ENCODE peak calls at places on chromosomes 16 and 17, in six cellular contexts. One of them, this sample, is unnamed.

GRCh38 chr17:80980397-80981061 is 11.1 kb upstream of the CHMP6 start:
- DNase-seq in neural progenitor cell: no peak
- DNase-seq in mucosa of descending colon: no peak
- DNase-seq in GM10248: no peak
- DNase-seq in GM13977: no peak
- DNase-seq in pancreas: no peak
- DNase-seq in this sample: no peak

GRCh38 chr16:59148756-59149155 is 414.6 kb upstream of the GOT2 start:
- DNase-seq in GM10248: no peak
- DNase-seq in GM13977: no peak
- DNase-seq in pancreas: no peak
- DNase-seq in neural progenitor cell: no peak
- DNase-seq in mucosa of descending colon: no peak
- DNase-seq in this sample: no peak

GRCh38 chr16:17836868-17837602 is 366.3 kb upstream of the XYLT1 start:
- DNase-seq in mucosa of descending colon: no peak
- DNase-seq in pancreas: no peak
- DNase-seq in GM13977: no peak
- DNase-seq in GM10248: no peak
- DNase-seq in neural progenitor cell: peak; percentile 75
- DNase-seq in this sample: no peak

GRCh38 chr17:59001158-59001814 is 105.4 kb downstream of the TRIM37 start:
- DNase-seq in pancreas: peak; percentile 8
- DNase-seq in GM13977: peak; percentile 78
- DNase-seq in neural progenitor cell: no peak
- DNase-seq in mucosa of descending colon: no peak
- DNase-seq in GM10248: peak; percentile 78
- DNase-seq in this sample: peak; percentile 73

GRCh38 chr16:1645914-1646525 is 32.1 kb upstream of the JPT2 start:
- DNase-seq in GM10248: no peak
- DNase-seq in GM13977: no peak
- DNase-seq in mucosa of descending colon: no peak
- DNase-seq in pancreas: no peak
- DNase-seq in neural progenitor cell: no peak
- DNase-seq in this sample: no peak

GRCh38 chr17:81561494-81561885 is 9.3 kb upstream of the FAAP100 start:
- DNase-seq in GM10248: no peak
- DNase-seq in neural progenitor cell: no peak
- DNase-seq in pancreas: no peak
- DNase-seq in mucosa of descending colon: no peak
- DNase-seq in GM13977: no peak
- DNase-seq in this sample: no peak

GRCh38 chr16:23482778-23483177 is 27.5 kb downstream of the GGA2 start:
- DNase-seq in pancreas: no peak
- DNase-seq in GM13977: peak; percentile 25
- DNase-seq in GM10248: no peak
- DNase-seq in mucosa of descending colon: no peak
- DNase-seq in neural progenitor cell: no peak
- DNase-seq in this sample: no peak

GRCh38 chr16:50025544-50025931 is 513 bp downstream of the CNEP1R1 start:
- DNase-seq in GM10248: peak; percentile 32
- DNase-seq in pancreas: no peak
- DNase-seq in neural progenitor cell: no peak
- DNase-seq in GM13977: peak; percentile 43
- DNase-seq in mucosa of descending colon: peak; percentile 43
- DNase-seq in this sample: peak; percentile 39

GRCh38 chr16:27526169-27526568 is 23.5 kb downstream of the GTF3C1 start:
- DNase-seq in neural progenitor cell: no peak
- DNase-seq in GM10248: no peak
- DNase-seq in pancreas: peak; percentile 25
- DNase-seq in mucosa of descending colon: no peak
- DNase-seq in GM13977: no peak
- DNase-seq in this sample: no peak

GRCh38 chr17:386145-386876 is 33.7 kb upstream of the RPH3AL start:
- DNase-seq in neural progenitor cell: peak; percentile 93
- DNase-seq in pancreas: peak; percentile 70
- DNase-seq in mucosa of descending colon: peak; percentile 93
- DNase-seq in GM10248: peak; percentile 90
- DNase-seq in GM13977: peak; percentile 93
- DNase-seq in this sample: peak; percentile 92

GRCh38 chr16:27706803-27707685 is 157.1 kb downstream of the KATNIP start:
- DNase-seq in neural progenitor cell: no peak
- DNase-seq in GM13977: no peak
- DNase-seq in pancreas: no peak
- DNase-seq in GM10248: no peak
- DNase-seq in mucosa of descending colon: no peak
- DNase-seq in this sample: no peak

GRCh38 chr17:55005520-55005919 is 37.0 kb downstream of the STXBP4 start:
- DNase-seq in pancreas: no peak
- DNase-seq in GM10248: peak; percentile 15
- DNase-seq in mucosa of descending colon: no peak
- DNase-seq in GM13977: peak; percentile 3
- DNase-seq in neural progenitor cell: peak; percentile 30
- DNase-seq in this sample: no peak
- TF ChIP-seq CTCF in pancreas: no peak
- TF ChIP-seq CTCF in GM10248: peak; percentile 21
- TF ChIP-seq CTCF in mucosa of descending colon: no peak
- TF ChIP-seq CTCF in GM13977: peak; percentile 49
- TF ChIP-seq CTCF in neural progenitor cell: peak; percentile 58
- TF ChIP-seq CTCF in this sample: peak; percentile 41

GRCh38 chr16:75252946-75253911 is 1.8 kb upstream of the BCAR1 start:
- DNase-seq in pancreas: peak; percentile 13
- DNase-seq in mucosa of descending colon: peak; percentile 37
- DNase-seq in GM13977: no peak
- DNase-seq in neural progenitor cell: peak; percentile 78
- DNase-seq in GM10248: no peak
- DNase-seq in this sample: no peak

GRCh38 chr16:75250089-75250808 is 1.2 kb downstream of the BCAR1 start:
- DNase-seq in pancreas: peak; percentile 87
- DNase-seq in neural progenitor cell: no peak
- DNase-seq in mucosa of descending colon: peak; percentile 87
- DNase-seq in GM13977: no peak
- DNase-seq in GM10248: no peak
- DNase-seq in this sample: no peak

GRCh38 chr16:75252049-75252864 is 833 bp upstream of the BCAR1 start:
- DNase-seq in pancreas: peak; percentile 16
- DNase-seq in GM13977: no peak
- DNase-seq in GM10248: no peak
- DNase-seq in neural progenitor cell: no peak
- DNase-seq in mucosa of descending colon: peak; percentile 29
- DNase-seq in this sample: no peak

GRCh38 chr16:75250809-75251279 is 580 bp downstream of the BCAR1 start:
- DNase-seq in GM13977: peak; percentile 80
- DNase-seq in mucosa of descending colon: peak; percentile 88
- DNase-seq in GM10248: peak; percentile 71
- DNase-seq in neural progenitor cell: peak; percentile 55
- DNase-seq in pancreas: peak; percentile 80
- DNase-seq in this sample: peak; percentile 70

DNA sequence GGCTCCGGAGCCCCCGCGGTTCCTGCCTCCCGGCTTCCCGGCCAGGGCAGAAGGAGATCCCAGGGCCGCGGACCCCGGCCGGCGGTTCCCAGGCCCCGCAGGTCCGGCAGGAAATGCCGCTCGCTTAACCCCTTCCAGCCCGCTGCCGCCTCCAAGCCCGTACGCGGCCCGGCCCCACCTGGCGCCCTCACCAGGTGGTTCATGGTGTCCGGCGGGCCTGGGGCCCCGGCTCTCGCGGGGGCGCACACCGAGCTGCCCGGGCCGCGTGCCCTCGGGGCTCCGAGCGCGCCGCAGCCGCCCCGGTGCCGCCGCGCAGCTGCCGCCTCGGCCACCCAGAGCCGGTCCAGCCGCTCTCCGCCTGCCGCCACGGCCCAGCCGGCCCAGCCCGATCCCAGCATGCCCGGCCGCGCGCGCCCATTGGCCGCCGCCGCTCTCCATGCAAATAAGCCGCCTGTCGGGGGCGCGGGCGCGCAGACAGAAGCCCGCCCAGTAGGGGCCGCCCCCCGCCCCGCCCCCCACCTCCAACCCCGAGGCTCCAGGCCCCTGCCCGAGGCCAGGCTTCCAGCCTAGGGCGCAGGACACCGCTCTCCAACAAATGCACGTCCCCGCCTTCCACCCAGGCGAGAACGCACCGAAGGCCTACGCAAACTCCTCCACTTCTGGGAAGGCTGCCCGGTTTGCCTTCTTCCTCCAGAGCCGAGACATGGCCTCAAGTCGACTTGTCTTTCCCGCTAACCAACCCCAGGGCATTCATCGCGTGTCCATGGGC is at the start of gene BCAR1:
- DNase-seq in pancreas: peak; percentile 88
- DNase-seq in mucosa of descending colon: peak; percentile 93
- DNase-seq in GM10248: peak; percentile 93
- DNase-seq in neural progenitor cell: peak; percentile 97
- DNase-seq in GM13977: peak; percentile 97
- DNase-seq in this sample: peak; percentile 94
- TF ChIP-seq CTCF in pancreas: no peak
- TF ChIP-seq CTCF in mucosa of descending colon: no peak
- TF ChIP-seq CTCF in GM10248: peak; percentile 12
- TF ChIP-seq CTCF in neural progenitor cell: peak; percentile 7
- TF ChIP-seq CTCF in GM13977: peak; percentile 32
- TF ChIP-seq CTCF in this sample: peak; percentile 12

GRCh38 chr17:30187528-30187927 is 48.0 kb downstream of the SLC6A4 start:
- DNase-seq in pancreas: no peak
- DNase-seq in GM10248: no peak
- DNase-seq in mucosa of descending colon: no peak
- DNase-seq in GM13977: no peak
- DNase-seq in neural progenitor cell: no peak
- DNase-seq in this sample: no peak
- TF ChIP-seq CTCF in pancreas: no peak
- TF ChIP-seq CTCF in GM10248: no peak
- TF ChIP-seq CTCF in mucosa of descending colon: no peak
- TF ChIP-seq CTCF in GM13977: no peak
- TF ChIP-seq CTCF in neural progenitor cell: no peak
- TF ChIP-seq CTCF in this sample: no peak

GRCh38 chr17:42743595-42744282 is 1.1 kb downstream of the EZH1 start:
- DNase-seq in mucosa of descending colon: no peak
- DNase-seq in pancreas: no peak
- DNase-seq in GM10248: no peak
- DNase-seq in GM13977: no peak
- DNase-seq in neural progenitor cell: no peak
- DNase-seq in this sample: no peak
- TF ChIP-seq CTCF in mucosa of descending colon: no peak
- TF ChIP-seq CTCF in pancreas: no peak
- TF ChIP-seq CTCF in GM10248: no peak
- TF ChIP-seq CTCF in GM13977: no peak
- TF ChIP-seq CTCF in neural progenitor cell: peak; percentile 14
- TF ChIP-seq CTCF in this sample: no peak

DNA sequence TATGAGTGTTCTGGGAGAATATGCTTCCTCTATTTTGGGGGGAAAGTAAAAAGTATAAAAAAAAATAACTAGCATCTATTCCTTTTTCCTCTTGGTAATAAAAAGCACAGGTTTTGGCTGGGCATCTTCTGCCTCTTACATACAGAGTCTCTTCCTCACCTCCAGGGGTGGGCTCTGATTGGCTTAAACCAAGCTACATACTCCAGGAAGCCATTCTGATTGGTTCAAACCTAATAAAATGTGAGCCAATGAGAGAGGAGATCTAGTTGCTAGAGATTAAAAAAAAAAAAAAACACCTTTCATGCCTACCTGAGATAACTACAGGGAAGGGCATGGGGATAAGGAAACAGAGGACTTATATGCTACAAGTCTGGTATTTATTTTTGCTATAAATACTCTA is 365.9 kb upstream of the ERCC4 start:
- DNase-seq in pancreas: no peak
- DNase-seq in neural progenitor cell: no peak
- DNase-seq in mucosa of descending colon: no peak
- DNase-seq in GM13977: no peak
- DNase-seq in GM10248: no peak
- DNase-seq in this sample: no peak
- TF ChIP-seq CTCF in pancreas: no peak
- TF ChIP-seq CTCF in neural progenitor cell: no peak
- TF ChIP-seq CTCF in mucosa of descending colon: no peak
- TF ChIP-seq CTCF in GM13977: no peak
- TF ChIP-seq CTCF in GM10248: no peak
- TF ChIP-seq CTCF in this sample: no peak

This sample was measured in GM13976.